ENCODE peak calls at places on chromosomes 16 and 17, in four cellular contexts. Z is Daoy, F is cardiac fibroblast, H is RCC 7860. X is an unnamed sample.

GRCh38 chr17:78267257-78268073 is 36.0 kb downstream of the TMEM235 start:
- DNase-seq in Z (no peak), F (no peak), H (no peak), X (no peak)

GRCh38 chr17:35795007-35795870 is at the start of gene MMP28:
- DNase-seq in Z (no peak), F (peak; percentile 13), H (no peak), X (no peak)

GRCh38 chr17:83179378-83179777 is 100.0 kb downstream of the METRNL start:
- DNase-seq in Z (no peak), F (no peak), H (no peak), X (no peak)

GRCh38 chr16:49282690-49283375 is 1.2 kb upstream of the CBLN1 start:
- DNase-seq in Z (no peak), F (peak; percentile 2), H (no peak), X (peak; percentile 55)

GRCh38 chr16:27033281-27033680 is 33.4 kb upstream of the C16orf82 start:
- DNase-seq in Z (no peak), F (no peak), H (no peak), X (no peak)

GRCh38 chr16:77946834-77947233 is 75.5 kb upstream of the CLEC3A start:
- DNase-seq in Z (peak; percentile 32), F (no peak), H (no peak), X (no peak)

GRCh38 chr17:34721326-34721725 is 141.9 kb downstream of the TMEM132E start:
- DNase-seq in Z (peak; percentile 41), F (no peak), H (peak; percentile 52), X (no peak)

GRCh38 chr17:63369233-63369632 is 76.9 kb downstream of the CYB561 start:
- DNase-seq in Z (no peak), F (peak; percentile 71), H (no peak), X (no peak)

GRCh38 chr17:49407981-49408501 is 6.6 kb downstream of the PHB1 start:
- DNase-seq in Z (peak; percentile 72), F (peak; percentile 54), H (peak; percentile 18), X (peak; percentile 51)

GRCh38 chr16:53761967-53762726 is 58.2 kb downstream of the FTO start:
- DNase-seq in Z (no peak), F (peak; percentile 42), H (no peak), X (no peak)

GRCh38 chr16:89668790-89669158 is 11.1 kb downstream of the SPATA33 start:
- DNase-seq in Z (no peak), F (no peak), H (no peak), X (no peak)

GRCh38 chr16:12067714-12068401 is 91.3 kb downstream of the SNX29 start:
- DNase-seq in Z (peak; percentile 58), F (peak; percentile 91), H (peak; percentile 59), X (peak; percentile 75)

X was measured in NCI-H1694 treated with DMSO at 0.1 percent for 48 hours.